ENCODE peak calls at places on chromosomes 1 and 21, in six cellular contexts. One of them, this sample, is unnamed.

GRCh38 chr1:65119951-65120350 is 28.1 kb upstream of the AK4 start:
- DNase-seq in OCI-LY7: no peak
- DNase-seq in B cell: no peak
- DNase-seq in cardiac fibroblast: no peak
- DNase-seq in AG10803: peak
- DNase-seq in brain microvascular endothelial cell: peak
- DNase-seq in this sample: no peak

GRCh38 chr1:222928212-222928611 is 113.4 kb downstream of the DISP1 start:
- DNase-seq in OCI-LY7: no peak
- DNase-seq in B cell: no peak
- DNase-seq in cardiac fibroblast: peak
- DNase-seq in AG10803: peak
- DNase-seq in brain microvascular endothelial cell: peak
- DNase-seq in this sample: no peak

GRCh38 chr1:58628987-58629598 is 52.0 kb upstream of the TACSTD2 start:
- DNase-seq in OCI-LY7: no peak
- DNase-seq in B cell: no peak
- DNase-seq in cardiac fibroblast: no peak
- DNase-seq in AG10803: peak
- DNase-seq in brain microvascular endothelial cell: peak
- DNase-seq in this sample: no peak

GRCh38 chr1:94522304-94522703 is 19.3 kb downstream of the F3 start:
- DNase-seq in OCI-LY7: peak
- DNase-seq in B cell: no peak
- DNase-seq in cardiac fibroblast: peak
- DNase-seq in AG10803: peak
- DNase-seq in brain microvascular endothelial cell: peak
- DNase-seq in this sample: no peak

GRCh38 chr1:89483010-89483756 is 41.4 kb upstream of the LRRC8B start:
- DNase-seq in OCI-LY7: peak
- DNase-seq in B cell: peak
- DNase-seq in cardiac fibroblast: peak
- DNase-seq in AG10803: peak
- DNase-seq in brain microvascular endothelial cell: peak
- DNase-seq in this sample: peak

GRCh38 chr1:109802901-109803561 is 39.3 kb upstream of the EPS8L3 start:
- DNase-seq in OCI-LY7: no peak
- DNase-seq in B cell: no peak
- DNase-seq in cardiac fibroblast: no peak
- DNase-seq in AG10803: no peak
- DNase-seq in brain microvascular endothelial cell: no peak
- DNase-seq in this sample: no peak

GRCh38 chr1:178885869-178886268 is 15.0 kb upstream of the ANGPTL1 start:
- DNase-seq in OCI-LY7: no peak
- DNase-seq in B cell: no peak
- DNase-seq in cardiac fibroblast: no peak
- DNase-seq in AG10803: no peak
- DNase-seq in brain microvascular endothelial cell: no peak
- DNase-seq in this sample: no peak

GRCh38 chr1:186864296-186864695 is 35.5 kb downstream of the PLA2G4A start:
- DNase-seq in OCI-LY7: no peak
- DNase-seq in B cell: no peak
- DNase-seq in cardiac fibroblast: peak
- DNase-seq in AG10803: peak
- DNase-seq in brain microvascular endothelial cell: no peak
- DNase-seq in this sample: no peak

GRCh38 chr21:34983680-34984086 is 65.4 kb downstream of the RUNX1 start:
- DNase-seq in OCI-LY7: no peak
- DNase-seq in B cell: no peak
- DNase-seq in cardiac fibroblast: peak
- DNase-seq in AG10803: peak
- DNase-seq in brain microvascular endothelial cell: peak
- DNase-seq in this sample: no peak

GRCh38 chr1:115166531-115167091 is 77.3 kb upstream of the TSPAN2 start:
- DNase-seq in OCI-LY7: no peak
- DNase-seq in B cell: no peak
- DNase-seq in cardiac fibroblast: peak
- DNase-seq in AG10803: peak
- DNase-seq in brain microvascular endothelial cell: peak
- DNase-seq in this sample: no peak

GRCh38 chr1:38559180-38559874 is 300.2 kb downstream of the RRAGC start:
- DNase-seq in OCI-LY7: peak
- DNase-seq in B cell: peak
- DNase-seq in cardiac fibroblast: no peak
- DNase-seq in AG10803: no peak
- DNase-seq in brain microvascular endothelial cell: no peak
- DNase-seq in this sample: no peak

GRCh38 chr1:9388628-9389184 is 96.0 kb downstream of the SPSB1 start:
- DNase-seq in OCI-LY7: no peak
- DNase-seq in B cell: no peak
- DNase-seq in cardiac fibroblast: peak
- DNase-seq in AG10803: peak
- DNase-seq in brain microvascular endothelial cell: no peak
- DNase-seq in this sample: no peak

GRCh38 chr1:54259546-54259945 is 59.6 kb downstream of the MRPL37 start:
- DNase-seq in OCI-LY7: no peak
- DNase-seq in B cell: no peak
- DNase-seq in cardiac fibroblast: no peak
- DNase-seq in AG10803: no peak
- DNase-seq in brain microvascular endothelial cell: no peak
- DNase-seq in this sample: no peak

GRCh38 chr1:3814771-3815561 is 18.7 kb upstream of the LRRC47 start:
- DNase-seq in OCI-LY7: no peak
- DNase-seq in B cell: no peak
- DNase-seq in cardiac fibroblast: no peak
- DNase-seq in AG10803: no peak
- DNase-seq in brain microvascular endothelial cell: no peak
- DNase-seq in this sample: no peak

GRCh38 chr21:35234725-35235124 is 185.6 kb upstream of the RUNX1 start:
- DNase-seq in OCI-LY7: peak
- DNase-seq in B cell: no peak
- DNase-seq in cardiac fibroblast: no peak
- DNase-seq in AG10803: peak
- DNase-seq in brain microvascular endothelial cell: no peak
- DNase-seq in this sample: no peak

GRCh38 chr1:17739050-17739449 is 16.1 kb upstream of the ACTL8 start:
- DNase-seq in OCI-LY7: no peak
- DNase-seq in B cell: no peak
- DNase-seq in cardiac fibroblast: no peak
- DNase-seq in AG10803: no peak
- DNase-seq in brain microvascular endothelial cell: no peak
- DNase-seq in this sample: no peak

GRCh38 chr1:211327341-211327921 is 798 bp downstream of the TRAF5 start:
- DNase-seq in OCI-LY7: peak
- DNase-seq in B cell: peak
- DNase-seq in cardiac fibroblast: peak
- DNase-seq in AG10803: peak
- DNase-seq in brain microvascular endothelial cell: peak
- DNase-seq in this sample: no peak
- TF ChIP-seq CTCF in OCI-LY7: no peak
- TF ChIP-seq CTCF in B cell: no peak
- TF ChIP-seq CTCF in cardiac fibroblast: no peak
- TF ChIP-seq CTCF in AG10803: no peak
- TF ChIP-seq CTCF in brain microvascular endothelial cell: no peak
- TF ChIP-seq CTCF in this sample: no peak

GRCh38 chr21:42694751-42695150 is 41.3 kb downstream of the PDE9A start:
- DNase-seq in OCI-LY7: no peak
- DNase-seq in B cell: no peak
- DNase-seq in cardiac fibroblast: no peak
- DNase-seq in AG10803: no peak
- DNase-seq in brain microvascular endothelial cell: no peak
- DNase-seq in this sample: no peak

GRCh38 chr21:42696026-42696380 is 42.6 kb downstream of the PDE9A start:
- DNase-seq in OCI-LY7: no peak
- DNase-seq in B cell: no peak
- DNase-seq in cardiac fibroblast: no peak
- DNase-seq in AG10803: no peak
- DNase-seq in brain microvascular endothelial cell: no peak
- DNase-seq in this sample: no peak

GRCh38 chr21:42698730-42699129 is 45.3 kb downstream of the PDE9A start:
- DNase-seq in OCI-LY7: no peak
- DNase-seq in B cell: no peak
- DNase-seq in cardiac fibroblast: no peak
- DNase-seq in AG10803: no peak
- DNase-seq in brain microvascular endothelial cell: no peak
- DNase-seq in this sample: no peak

GRCh38 chr21:42695324-42696025 is 42.1 kb downstream of the PDE9A start:
- DNase-seq in OCI-LY7: no peak
- DNase-seq in B cell: no peak
- DNase-seq in cardiac fibroblast: peak
- DNase-seq in AG10803: peak
- DNase-seq in brain microvascular endothelial cell: no peak
- DNase-seq in this sample: no peak

DNA sequence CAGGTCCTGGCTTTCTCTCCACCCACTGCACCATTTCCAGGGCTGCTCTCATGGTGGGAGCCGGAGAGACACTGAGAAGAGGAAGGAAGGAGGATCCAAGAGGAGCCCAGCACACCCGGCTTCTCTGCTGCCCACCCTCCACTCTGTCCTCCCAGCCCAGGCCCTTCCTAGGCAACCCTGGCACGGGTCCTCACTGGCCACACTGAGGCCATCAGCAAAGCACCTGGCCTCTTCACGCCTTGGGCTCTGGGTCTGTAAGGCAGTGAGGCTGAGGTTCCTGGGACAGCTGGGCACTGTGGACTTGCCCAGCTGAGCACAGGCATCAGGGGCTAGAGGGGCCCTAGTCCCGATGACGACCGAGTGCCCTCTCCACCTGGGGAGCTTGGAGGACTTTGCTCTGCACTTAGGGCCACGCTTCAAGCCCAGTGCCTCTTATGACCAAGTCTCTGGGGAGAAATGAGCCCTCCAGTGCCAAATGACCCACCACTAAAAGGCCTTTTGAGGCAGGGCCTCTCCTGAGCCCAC is 43.2 kb downstream of the PDE9A start:
- DNase-seq in OCI-LY7: no peak
- DNase-seq in B cell: no peak
- DNase-seq in cardiac fibroblast: no peak
- DNase-seq in AG10803: no peak
- DNase-seq in brain microvascular endothelial cell: no peak
- DNase-seq in this sample: no peak
- TF ChIP-seq CTCF in OCI-LY7: no peak
- TF ChIP-seq CTCF in B cell: no peak
- TF ChIP-seq CTCF in cardiac fibroblast: no peak
- TF ChIP-seq CTCF in AG10803: no peak
- TF ChIP-seq CTCF in brain microvascular endothelial cell: no peak
- TF ChIP-seq CTCF in this sample: no peak

DNA sequence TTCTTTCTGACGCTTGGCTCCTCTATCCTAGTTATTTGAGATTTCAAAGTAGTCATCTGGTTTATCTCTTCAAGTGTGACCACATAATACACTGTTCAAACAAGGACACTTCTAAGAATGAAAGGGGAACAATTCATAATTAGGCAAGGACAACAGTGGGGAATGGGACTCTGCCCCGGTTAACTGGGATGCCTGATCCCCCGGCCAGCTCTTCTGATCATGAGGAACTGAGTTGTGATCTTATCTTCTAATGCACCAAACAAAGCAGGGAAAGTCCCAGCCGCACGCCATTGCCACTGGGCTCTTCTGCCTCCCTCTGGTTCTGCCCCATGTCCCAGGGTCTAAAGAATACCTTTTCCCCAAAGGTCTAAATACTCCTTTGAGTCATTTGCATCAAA is 158.2 kb upstream of the IRF2BP2 start:
- DNase-seq in OCI-LY7: no peak
- DNase-seq in B cell: peak
- DNase-seq in cardiac fibroblast: no peak
- DNase-seq in AG10803: no peak
- DNase-seq in brain microvascular endothelial cell: no peak
- DNase-seq in this sample: no peak
- TF ChIP-seq CTCF in OCI-LY7: no peak
- TF ChIP-seq CTCF in B cell: no peak
- TF ChIP-seq CTCF in cardiac fibroblast: no peak
- TF ChIP-seq CTCF in AG10803: no peak
- TF ChIP-seq CTCF in brain microvascular endothelial cell: no peak
- TF ChIP-seq CTCF in this sample: no peak

GRCh38 chr1:233759665-233760064 is 144.8 kb upstream of the SLC35F3 start:
- DNase-seq in OCI-LY7: no peak
- DNase-seq in B cell: no peak
- DNase-seq in cardiac fibroblast: no peak
- DNase-seq in AG10803: no peak
- DNase-seq in brain microvascular endothelial cell: no peak
- DNase-seq in this sample: no peak
- TF ChIP-seq CTCF in OCI-LY7: no peak
- TF ChIP-seq CTCF in B cell: no peak
- TF ChIP-seq CTCF in cardiac fibroblast: no peak
- TF ChIP-seq CTCF in AG10803: no peak
- TF ChIP-seq CTCF in brain microvascular endothelial cell: no peak
- TF ChIP-seq CTCF in this sample: no peak

GRCh38 chr1:151579436-151580225 is 32.2 kb upstream of the SNX27 start:
- DNase-seq in OCI-LY7: no peak
- DNase-seq in B cell: no peak
- DNase-seq in cardiac fibroblast: peak
- DNase-seq in AG10803: peak
- DNase-seq in brain microvascular endothelial cell: peak
- DNase-seq in this sample: no peak
- TF ChIP-seq CTCF in OCI-LY7: no peak
- TF ChIP-seq CTCF in B cell: no peak
- TF ChIP-seq CTCF in cardiac fibroblast: no peak
- TF ChIP-seq CTCF in AG10803: no peak
- TF ChIP-seq CTCF in brain microvascular endothelial cell: no peak
- TF ChIP-seq CTCF in this sample: no peak

GRCh38 chr21:45768741-45769049 is 125.2 kb downstream of the PCBP3 start:
- DNase-seq in OCI-LY7: no peak
- DNase-seq in B cell: no peak
- DNase-seq in cardiac fibroblast: no peak
- DNase-seq in AG10803: no peak
- DNase-seq in brain microvascular endothelial cell: no peak
- DNase-seq in this sample: no peak
- TF ChIP-seq CTCF in OCI-LY7: peak
- TF ChIP-seq CTCF in B cell: no peak
- TF ChIP-seq CTCF in cardiac fibroblast: peak
- TF ChIP-seq CTCF in AG10803: no peak
- TF ChIP-seq CTCF in brain microvascular endothelial cell: peak
- TF ChIP-seq CTCF in this sample: peak

This sample was measured in D721Med.